ENCODE peak calls at places on chromosomes 7 and 10, in eight cellular contexts. K, Q, T, F, V, Y, J and M are unnamed samples.

GRCh38 chr7:27124096-27124978 is 6.2 kb downstream of the HOXA4 start:
- DNase-seq in K (no peak), Q (peak; percentile 83), T (no peak), F (no peak), V (no peak), Y (no peak), J (no peak), M (peak; percentile 91)

GRCh38 chr7:85055906-85056305 is 130.9 kb downstream of the SEMA3D start:
- DNase-seq in K (no peak), Q (no peak), T (no peak), F (no peak), V (no peak), Y (no peak), J (no peak), M (no peak)

GRCh38 chr10:47165711-47166404 is 134.1 kb upstream of the GDF10 start:
- DNase-seq in K (peak; percentile 29), Q (peak; percentile 76), T (no peak), F (peak; percentile 60), V (peak; percentile 55), Y (peak; percentile 55), J (peak; percentile 48), M (peak; percentile 78)

GRCh38 chr10:15879058-15879457 is 18.8 kb upstream of the MINDY3 start:
- DNase-seq in K (no peak), Q (no peak), T (no peak), F (no peak), V (no peak), Y (no peak), J (peak; percentile 43), M (no peak)

GRCh38 chr10:86446424-86446823 is 75.2 kb downstream of the WAPL start:
- DNase-seq in K (no peak), Q (no peak), T (no peak), F (no peak), V (no peak), Y (no peak), J (no peak), M (no peak)

GRCh38 chr7:32900415-32900814 is 8.9 kb upstream of the KBTBD2 start:
- DNase-seq in K (no peak), Q (no peak), T (no peak), F (no peak), V (no peak), Y (no peak), J (no peak), M (no peak)

GRCh38 chr7:148932-149855 is 43.2 kb upstream of the FAM20C start:
- DNase-seq in K (peak; percentile 97), Q (peak; percentile 98), T (peak; percentile 84), F (peak; percentile 98), V (peak; percentile 99), Y (peak; percentile 97), J (peak; percentile 98), M (peak; percentile 99)

GRCh38 chr7:1849351-1849951 is 179.4 kb downstream of the ELFN1 start:
- DNase-seq in K (no peak), Q (peak; percentile 6), T (no peak), F (no peak), V (no peak), Y (peak; percentile 17), J (no peak), M (peak; percentile 48)

GRCh38 chr7:157630301-157630853 is 293.6 kb downstream of the DNAJB6 start:
- DNase-seq in K (no peak), Q (no peak), T (no peak), F (no peak), V (no peak), Y (no peak), J (no peak), M (no peak)

GRCh38 chr10:22341190-22341935 is 3.9 kb upstream of the SPAG6 start:
- DNase-seq in K (no peak), Q (no peak), T (no peak), F (no peak), V (no peak), Y (no peak), J (no peak), M (no peak)

GRCh38 chr7:134364619-134365037 is 47.9 kb upstream of the SLC35B4 start:
- DNase-seq in K (no peak), Q (no peak), T (no peak), F (no peak), V (peak; percentile 31), Y (no peak), J (no peak), M (no peak)

GRCh38 chr10:43125881-43126731 is 12.1 kb upstream of the CSGALNACT2 start:
- DNase-seq in K (no peak), Q (no peak), T (no peak), F (no peak), V (no peak), Y (no peak), J (no peak), M (peak; percentile 63)

GRCh38 chr7:114879554-114879953 is 42.3 kb upstream of the MDFIC start:
- DNase-seq in K (no peak), Q (no peak), T (no peak), F (no peak), V (no peak), Y (no peak), J (no peak), M (no peak)

GRCh38 chr10:19638173-19638872 is 177.9 kb upstream of the PLXDC2 start:
- DNase-seq in K (no peak), Q (no peak), T (no peak), F (no peak), V (peak; percentile 65), Y (no peak), J (no peak), M (no peak)

GRCh38 chr7:19665399-19666008 is 43.3 kb downstream of the POLR1F start:
- DNase-seq in K (no peak), Q (no peak), T (no peak), F (no peak), V (no peak), Y (no peak), J (peak; percentile 20), M (no peak)

GRCh38 chr10:86306628-86307278 is 59.8 kb downstream of the GRID1 start:
- DNase-seq in K (no peak), Q (no peak), T (no peak), F (no peak), V (no peak), Y (no peak), J (no peak), M (no peak)

GRCh38 chr7:82548141-82548688 is 104.6 kb upstream of the CACNA2D1 start:
- DNase-seq in K (no peak), Q (no peak), T (no peak), F (no peak), V (no peak), Y (no peak), J (no peak), M (no peak)

GRCh38 chr7:99752354-99752753 is 17.4 kb upstream of the CYP3A7 start:
- DNase-seq in K (no peak), Q (no peak), T (no peak), F (no peak), V (peak; percentile 41), Y (no peak), J (no peak), M (no peak)

DNA sequence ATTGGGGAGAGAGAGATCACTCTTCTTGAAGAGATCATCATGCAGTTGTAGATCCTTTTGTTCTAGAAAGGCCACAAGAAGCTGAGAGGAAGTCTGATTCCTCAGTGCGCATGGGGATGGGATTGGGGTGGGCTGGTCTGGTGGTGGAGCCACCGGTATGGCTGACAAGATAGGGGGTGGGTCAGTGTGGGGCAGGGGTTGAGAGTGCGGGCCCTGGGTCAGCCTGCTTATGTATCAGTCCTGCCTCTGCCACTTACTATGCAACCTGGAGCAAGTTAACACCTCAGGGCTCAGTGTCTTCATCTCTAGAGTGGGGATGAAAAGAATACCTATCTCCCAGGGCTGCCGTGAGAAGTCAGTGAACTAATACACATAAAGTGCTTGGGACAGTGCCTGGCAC is 8.0 kb downstream of the SMARCD3 start:
- DNase-seq in K (no peak), Q (no peak), T (no peak), F (no peak), V (no peak), Y (no peak), J (no peak), M (no peak)
- H3K36me3 ChIP-seq in K (no peaks in the 10 kb centered on the region), Q (peaks cover 85% of the 10 kb centered on the region), T (no peaks in the 10 kb centered on the region), F (peaks cover 62% of the 10 kb centered on the region), V (no peaks in the 10 kb centered on the region), Y (no peaks in the 10 kb centered on the region), J (peaks cover 19% of the 10 kb centered on the region), M (peaks cover 12% of the 10 kb centered on the region)

DNA sequence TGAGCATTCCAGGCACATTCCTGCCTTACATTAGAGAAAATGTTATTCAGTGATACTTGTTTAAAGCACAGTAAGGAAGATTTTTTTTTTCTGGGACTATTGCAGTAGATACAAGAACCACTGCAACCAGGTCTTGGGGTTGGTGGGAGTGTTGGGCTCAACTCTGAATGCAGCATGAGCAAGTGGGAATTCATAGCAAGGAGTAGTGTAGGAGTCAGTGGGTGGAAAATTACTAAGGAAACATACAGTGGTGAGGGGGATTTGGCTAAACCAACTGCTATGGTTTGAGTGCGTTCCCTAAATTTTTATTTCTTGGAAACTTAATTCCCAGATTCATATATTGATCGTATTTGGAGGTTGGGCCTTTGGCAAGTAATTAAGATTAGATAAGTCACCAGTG is 22.4 kb downstream of the WAC start:
- DNase-seq in K (no peak), Q (no peak), T (no peak), F (no peak), V (no peak), Y (no peak), J (no peak), M (no peak)
- H3K4me1 ChIP-seq in K (peaks cover 93% of the 10 kb centered on the region), Q (peaks cover 76% of the 10 kb centered on the region), T (peaks cover 4% of the 10 kb centered on the region), F (peaks cover 99% of the 10 kb centered on the region), V (peaks cover 62% of the 10 kb centered on the region), Y (no peaks in the 10 kb centered on the region), J (peaks cover 62% of the 10 kb centered on the region), M (peaks cover 10% of the 10 kb centered on the region)

DNA sequence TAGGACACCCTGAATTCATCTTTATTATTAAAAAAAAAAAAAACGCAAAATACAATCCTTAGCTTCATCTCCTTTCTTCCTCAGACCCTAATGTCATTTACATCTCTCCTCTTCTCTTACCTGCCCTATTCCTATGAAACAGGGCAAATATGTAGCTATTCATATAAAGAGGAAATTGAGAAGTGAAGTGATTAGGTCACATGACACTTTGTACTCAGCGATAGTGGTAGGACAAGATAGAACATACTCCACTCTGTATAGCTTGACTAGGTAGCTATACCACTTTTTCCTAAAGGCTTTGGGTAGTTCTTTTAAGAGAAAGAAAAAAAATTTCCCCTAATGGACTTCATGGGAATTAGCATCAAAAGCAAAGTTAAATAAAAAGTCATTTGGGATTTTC is 6.2 kb upstream of the CELF2 start:
- DNase-seq in K (no peak), Q (no peak), T (no peak), F (no peak), V (no peak), Y (no peak), J (no peak), M (no peak)
- H3K27ac ChIP-seq in K (peak overlapping the region; percentile 86), Q (peak overlapping the region; percentile 82), T (no peak overlapping the region), F (no peak overlapping the region), V (no peak overlapping the region), Y (no peak overlapping the region), J (no peak overlapping the region), M (no peak overlapping the region)

DNA sequence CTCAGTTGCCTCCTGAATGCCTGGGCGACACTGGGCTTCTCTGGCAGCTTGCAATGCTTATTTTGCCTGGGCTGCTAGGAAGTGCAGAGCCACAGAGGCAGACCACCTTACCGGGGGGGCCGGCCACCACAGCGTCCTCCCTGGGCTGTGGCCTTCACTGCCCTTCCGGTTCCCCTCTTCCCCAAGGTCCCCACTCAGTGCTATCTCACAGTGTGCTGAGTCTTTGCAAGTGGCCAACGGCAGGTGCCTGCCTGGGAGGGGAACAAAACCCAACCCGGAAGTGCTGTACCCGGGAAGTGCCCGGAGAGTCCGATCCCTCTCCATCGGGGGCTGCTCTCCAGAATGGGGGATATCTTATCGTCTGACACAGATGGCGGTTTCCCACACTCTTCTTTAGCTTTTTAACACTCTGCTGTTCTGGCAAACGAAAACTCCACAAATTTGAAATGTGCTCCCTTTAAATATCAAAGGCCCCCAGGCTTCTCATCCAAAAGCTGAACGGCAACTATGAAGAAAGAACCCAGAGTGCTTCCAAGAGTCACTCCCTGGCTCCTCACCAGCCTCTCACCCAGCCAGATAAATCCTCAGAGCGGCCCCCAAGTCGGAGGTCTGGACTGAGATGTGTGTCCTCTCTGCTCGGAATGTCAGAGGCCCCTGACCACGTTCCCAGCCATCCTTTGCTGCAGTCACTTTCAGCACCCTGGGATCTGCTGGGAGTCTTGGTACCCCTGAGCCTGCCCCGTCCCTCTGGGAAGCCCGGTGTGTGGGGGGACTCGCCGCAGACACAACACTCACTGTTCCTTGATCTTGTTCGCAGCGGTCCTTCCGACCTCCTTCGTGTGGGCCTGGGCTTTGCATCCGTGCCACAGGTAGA is 165.1 kb downstream of the SVIL start:
- DNase-seq in K (no peak), Q (no peak), T (no peak), F (no peak), V (peak; percentile 46), Y (no peak), J (no peak), M (no peak)
- H3K36me3 ChIP-seq in K (no peaks in the 10 kb centered on the region), Q (peaks cover 100% of the 10 kb centered on the region), T (no peaks in the 10 kb centered on the region), F (peaks cover 84% of the 10 kb centered on the region), V (peaks cover 4% of the 10 kb centered on the region), Y (peaks cover 17% of the 10 kb centered on the region), J (peaks cover 24% of the 10 kb centered on the region), M (peaks cover 7% of the 10 kb centered on the region)